ENCODE peak calls at places on chromosomes 7 and 10, in ten cellular contexts. Y is stomach; O is CD8-positive, alpha-beta T cell; H is effector memory CD4-positive, alpha-beta T cell; V is fibroblast of lung; A is CD4-positive, alpha-beta T cell; Q is right lobe of liver; S is neuronal stem cell; W is colonic mucosa; X is IMR-90. R is an unnamed sample.

GRCh38 chr7:29285451-29285807 is 90.9 kb downstream of the CHN2 start:
- DNase-seq in Y (no peak), O (no peak), H (no peak), V (peak; percentile 97), A (no peak), Q (no peak), S (no peak), W (no peak), X (peak; percentile 37), R (no peak)

GRCh38 chr10:13402016-13402415 is 53.9 kb upstream of the SEPHS1 start:
- DNase-seq in Y (no peak), O (no peak), H (no peak), V (no peak), A (no peak), Q (no peak), S (no peak), W (no peak), X (no peak), R (no peak)

GRCh38 chr10:78981257-78981969 is 87.4 kb upstream of the ZMIZ1 start:
- DNase-seq in Y (no peak), O (no peak), H (no peak), V (no peak), A (no peak), Q (no peak), S (no peak), W (no peak), X (no peak), R (no peak)

GRCh38 chr10:114943000-114943399 is 5.0 kb downstream of the TRUB1 start:
- DNase-seq in Y (no peak), O (no peak), H (no peak), V (no peak), A (no peak), Q (no peak), S (no peak), W (no peak), X (no peak), R (no peak)

GRCh38 chr10:132648072-132648855 is 110.7 kb downstream of the INPP5A start:
- DNase-seq in Y (no peak), O (no peak), H (no peak), V (no peak), A (no peak), Q (no peak), S (no peak), W (no peak), X (no peak), R (no peak)

GRCh38 chr10:128125416-128125943 is 743 bp downstream of the MKI67 start:
- DNase-seq in Y (no peak), O (no peak), H (no peak), V (peak; percentile 16), A (no peak), Q (no peak), S (no peak), W (peak; percentile 65), X (no peak), R (no peak)

GRCh38 chr10:44300666-44301649 is 83.9 kb downstream of the CXCL12 start:
- DNase-seq in Y (peak; percentile 67), O (no peak), H (no peak), V (peak; percentile 100), A (no peak), Q (no peak), S (no peak), W (no peak), X (peak; percentile 100), R (no peak)

GRCh38 chr7:139644191-139644590 is 120.7 kb downstream of the CLEC2L start:
- DNase-seq in Y (no peak), O (no peak), H (no peak), V (no peak), A (no peak), Q (no peak), S (no peak), W (no peak), X (no peak), R (no peak)

GRCh38 chr7:95933618-95934017 is 161.3 kb downstream of the DYNC1I1 start:
- DNase-seq in Y (no peak), O (no peak), H (no peak), V (no peak), A (no peak), Q (no peak), S (no peak), W (no peak), X (no peak), R (no peak)

GRCh38 chr10:120806081-120806480 is 45.1 kb upstream of the WDR11 start:
- DNase-seq in Y (no peak), O (no peak), H (no peak), V (no peak), A (no peak), Q (no peak), S (no peak), W (no peak), X (no peak), R (no peak)

GRCh38 chr7:143373255-143373794 is 7.8 kb upstream of the ZYX start:
- DNase-seq in Y (no peak), O (no peak), H (no peak), V (no peak), A (no peak), Q (no peak), S (no peak), W (no peak), X (no peak), R (no peak)

GRCh38 chr10:100510533-100511308 is 8.9 kb downstream of the SEC31B start:
- DNase-seq in Y (peak; percentile 86), O (peak; percentile 37), H (peak; percentile 41), V (no peak), A (peak; percentile 45), Q (no peak), S (no peak), W (no peak), X (peak; percentile 27), R (no peak)

GRCh38 chr10:85646312-85646711 is 720.3 kb downstream of the GRID1 start:
- DNase-seq in Y (no peak), O (no peak), H (no peak), V (peak; percentile 56), A (no peak), Q (no peak), S (no peak), W (no peak), X (no peak), R (no peak)

DNA sequence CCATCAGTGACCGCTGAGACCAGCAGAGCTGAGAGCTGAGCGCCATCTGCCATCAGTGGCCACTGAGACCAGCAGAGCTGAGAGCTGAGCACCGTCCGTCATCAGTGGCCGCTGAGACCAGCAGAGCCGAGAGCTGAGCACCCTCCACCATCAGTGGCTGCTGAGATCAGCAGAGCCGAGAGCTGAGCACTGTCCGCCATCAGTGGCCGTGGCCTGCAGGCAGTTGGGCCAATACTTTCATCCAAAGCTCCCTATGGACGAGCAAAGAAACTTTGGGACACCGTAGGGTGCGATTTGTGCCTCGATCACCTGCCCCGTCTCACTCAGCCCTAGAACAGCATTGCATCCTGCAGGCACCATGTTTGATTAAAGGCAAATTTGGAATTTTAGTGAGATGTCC is 265.8 kb downstream of the DNAJB6 start:
- DNase-seq in Y (no peak), O (no peak), H (no peak), V (no peak), A (no peak), Q (no peak), S (no peak), W (no peak), X (no peak), R (no peak)
- H3K9me3 ChIP-seq in Y (no peaks in the 10 kb centered on the region), O (no peaks in the 10 kb centered on the region), H (no peaks in the 10 kb centered on the region), V (no peaks in the 10 kb centered on the region), A (no peaks in the 10 kb centered on the region), Q (no peaks in the 10 kb centered on the region), S (no peaks in the 10 kb centered on the region), W (no peaks in the 10 kb centered on the region), X (peaks cover 51% of the 10 kb centered on the region), R (peaks cover 34% of the 10 kb centered on the region)

GRCh38 chr10:18571076-18571475 is 80.3 kb downstream of the NSUN6 start:
- DNase-seq in Y (no peak), O (no peak), H (no peak), V (no peak), A (no peak), Q (no peak), S (no peak), W (no peak), X (no peak), R (no peak)

GRCh38 chr10:18577823-18578685 is 73.3 kb downstream of the NSUN6 start:
- DNase-seq in Y (no peak), O (no peak), H (no peak), V (no peak), A (no peak), Q (no peak), S (no peak), W (no peak), X (no peak), R (no peak)

GRCh38 chr10:18571780-18572179 is 79.6 kb downstream of the NSUN6 start:
- DNase-seq in Y (no peak), O (no peak), H (no peak), V (peak; percentile 23), A (no peak), Q (no peak), S (no peak), W (no peak), X (no peak), R (no peak)

GRCh38 chr10:18576586-18576985 is 74.8 kb downstream of the NSUN6 start:
- DNase-seq in Y (no peak), O (no peak), H (no peak), V (no peak), A (no peak), Q (no peak), S (no peak), W (no peak), X (no peak), R (no peak)

GRCh38 chr10:18572959-18573561 is 78.3 kb downstream of the NSUN6 start:
- DNase-seq in Y (no peak), O (no peak), H (no peak), V (no peak), A (no peak), Q (no peak), S (no peak), W (no peak), X (no peak), R (no peak)
- H3K9me3 ChIP-seq in Y (peaks cover 5% of the 10 kb centered on the region), O (no peaks in the 10 kb centered on the region), H (no peaks in the 10 kb centered on the region), V (no peaks in the 10 kb centered on the region), A (no peaks in the 10 kb centered on the region), Q (no peaks in the 10 kb centered on the region), S (peaks cover 21% of the 10 kb centered on the region), W (no peaks in the 10 kb centered on the region), X (peaks cover 5% of the 10 kb centered on the region), R (no peaks in the 10 kb centered on the region)

GRCh38 chr10:81177651-81178244 is 640.0 kb downstream of the SH2D4B start:
- DNase-seq in Y (no peak), O (no peak), H (no peak), V (no peak), A (no peak), Q (no peak), S (no peak), W (no peak), X (no peak), R (no peak)
- H3K9me3 ChIP-seq in Y (peaks cover 22% of the 10 kb centered on the region), O (no peaks in the 10 kb centered on the region), H (no peaks in the 10 kb centered on the region), V (no peaks in the 10 kb centered on the region), A (no peaks in the 10 kb centered on the region), Q (no peaks in the 10 kb centered on the region), S (peaks cover 3% of the 10 kb centered on the region), W (no peaks in the 10 kb centered on the region), X (peaks cover 2% of the 10 kb centered on the region), R (no peaks in the 10 kb centered on the region)

DNA sequence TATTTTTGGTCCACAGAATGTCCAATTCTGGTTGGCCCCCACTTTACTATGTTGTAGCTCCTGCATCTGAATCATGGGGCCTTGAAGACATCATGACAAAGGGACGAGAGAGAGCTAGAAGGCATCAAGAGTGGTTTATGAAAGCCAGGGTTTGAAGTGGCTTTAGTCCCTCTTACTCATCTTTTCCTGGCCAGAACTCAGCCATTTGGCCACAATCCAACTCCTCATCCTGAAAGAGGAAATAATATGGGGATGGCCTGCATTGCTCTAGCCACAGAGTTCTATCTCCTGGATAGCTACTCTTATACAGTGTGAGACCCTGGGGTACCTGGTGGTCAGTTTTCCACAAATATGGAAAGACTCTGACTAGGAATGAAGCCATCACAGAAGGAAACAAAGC is 418.9 kb downstream of the XPNPEP1 start:
- DNase-seq in Y (no peak), O (no peak), H (no peak), V (peak; percentile 7), A (no peak), Q (no peak), S (no peak), W (no peak), X (no peak), R (no peak)
- H3K9me3 ChIP-seq in Y (peaks cover 21% of the 10 kb centered on the region), O (no peaks in the 10 kb centered on the region), H (no peaks in the 10 kb centered on the region), V (no peaks in the 10 kb centered on the region), A (no peaks in the 10 kb centered on the region), Q (no peaks in the 10 kb centered on the region), S (no peaks in the 10 kb centered on the region), W (no peaks in the 10 kb centered on the region), X (peaks cover 2% of the 10 kb centered on the region), R (no peaks in the 10 kb centered on the region)